ENCODE peak calls at places on chromosomes 12 and 14, in four cellular contexts. X is GM12878, O is A549, P is HepG2. J is an unnamed sample.

GRCh38 chr14:74804219-74804825 is 41.2 kb downstream of the YLPM1 start:
- DNase-seq in X (no peak), O (peak), P (peak), J (peak)

GRCh38 chr14:35122696-35123387 is 490 bp downstream of the PRORP start:
- DNase-seq in X (no peak), O (no peak), P (peak), J (peak)

GRCh38 chr12:20212036-20212435 is 156.3 kb upstream of the PDE3A start:
- DNase-seq in X (no peak), O (peak), P (no peak), J (no peak)

GRCh38 chr12:11717533-11717961 is 68.1 kb downstream of the ETV6 start:
- DNase-seq in X (peak), O (no peak), P (peak), J (no peak)

GRCh38 chr14:39175445-39176262 is 600 bp downstream of the PNN start:
- DNase-seq in X (no peak), O (no peak), P (peak), J (no peak)

GRCh38 chr12:67193705-67194104 is 75.5 kb upstream of the CAND1 start:
- DNase-seq in X (no peak), O (peak), P (peak), J (peak)

GRCh38 chr14:61177279-61178225 is 103.6 kb downstream of the TMEM30B start:
- DNase-seq in X (no peak), O (no peak), P (no peak), J (no peak)

GRCh38 chr14:104323551-104324175 is 185.3 kb downstream of the KIF26A start:
- DNase-seq in X (no peak), O (no peak), P (no peak), J (no peak)

GRCh38 chr12:117236456-117237001 is 46.3 kb upstream of the FBXO21 start:
- DNase-seq in X (no peak), O (peak), P (peak), J (peak)

GRCh38 chr14:105682956-105683570 is 156.7 kb downstream of the TMEM121 start:
- DNase-seq in X (no peak), O (no peak), P (no peak), J (no peak)

GRCh38 chr12:76778358-76778757 is 14.4 kb downstream of the ZDHHC17 start:
- DNase-seq in X (no peak), O (no peak), P (no peak), J (no peak)

GRCh38 chr12:113103756-113104450 is 31.7 kb downstream of the RASAL1 start:
- DNase-seq in X (no peak), O (peak), P (peak), J (peak)

GRCh38 chr12:109346920-109347319 is 780 bp upstream of the MYO1H start:
- DNase-seq in X (no peak), O (peak), P (no peak), J (peak)

GRCh38 chr14:75184447-75184846 is 8.0 kb upstream of the TMED10 start:
- DNase-seq in X (peak), O (no peak), P (no peak), J (no peak)

GRCh38 chr14:63853831-63854293 is 1.1 kb downstream of the SYNE2 start:
- DNase-seq in X (no peak), O (peak), P (peak), J (no peak)

GRCh38 chr12:19779393-19780056 is 340.2 kb downstream of the AEBP2 start:
- DNase-seq in X (no peak), O (no peak), P (no peak), J (no peak)

GRCh38 chr12:92363295-92364146 is 217.9 kb upstream of the BTG1 start:
- DNase-seq in X (peak), O (no peak), P (no peak), J (no peak)

DNA sequence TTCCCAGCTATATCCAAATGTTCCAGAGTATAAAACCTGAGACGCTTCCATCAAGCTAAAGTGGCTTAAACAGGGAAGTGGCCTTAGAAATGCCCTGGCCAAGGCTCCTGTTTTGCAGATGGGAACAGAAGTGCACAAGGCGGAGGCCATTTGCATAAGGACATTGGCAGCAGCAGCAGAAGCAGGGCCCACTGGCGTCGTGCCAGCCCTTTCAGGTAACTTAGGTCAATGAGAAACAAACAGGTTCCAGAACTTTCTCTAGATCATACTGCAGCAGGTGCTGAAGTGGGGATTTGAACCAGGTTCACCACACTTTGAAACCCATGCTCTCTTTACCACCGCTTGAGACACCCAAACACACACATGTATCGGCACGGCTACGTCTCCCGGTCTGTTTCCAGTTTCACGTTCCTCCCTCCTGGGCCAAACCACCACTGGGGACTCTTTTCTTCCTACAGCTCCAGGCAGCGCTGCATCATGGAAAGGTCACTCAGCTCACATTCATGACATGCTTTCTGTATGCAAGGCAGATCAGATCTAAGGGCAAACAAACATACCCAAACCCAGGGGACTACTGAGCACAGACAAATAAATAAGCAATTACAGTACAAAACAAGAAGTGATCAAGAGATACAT is 46.0 kb upstream of the PLEKHG6 start:
- DNase-seq in X (no peak), O (no peak), P (no peak), J (no peak)
- TF ChIP-seq ESRRA in X (no peak), O (no peak), P (no peak), J (no peak)

GRCh38 chr14:21086908-21087293 is 11.6 kb downstream of the ZNF219 start:
- DNase-seq in X (no peak), O (no peak), P (no peak), J (no peak)

GRCh38 chr14:21089271-21089670 is 9.2 kb downstream of the ZNF219 start:
- DNase-seq in X (no peak), O (no peak), P (no peak), J (no peak)

GRCh38 chr14:21088687-21089086 is 9.8 kb downstream of the ZNF219 start:
- DNase-seq in X (no peak), O (no peak), P (no peak), J (no peak)

GRCh38 chr14:21084988-21085853 is 13.2 kb downstream of the ZNF219 start:
- DNase-seq in X (no peak), O (no peak), P (no peak), J (no peak)

GRCh38 chr14:21087294-21088091 is 11.0 kb downstream of the ZNF219 start:
- DNase-seq in X (no peak), O (peak), P (no peak), J (no peak)
- TF ChIP-seq HDAC2 in X (no peak), O (no peak), P (no peak), J (no peak)

GRCh38 chr12:6632026-6632978 is 3.5 kb downstream of the LPAR5 start:
- DNase-seq in X (peak), O (no peak), P (no peak), J (no peak)
- TF ChIP-seq ESRRA in X (no peak), O (no peak), P (no peak), J (no peak)

DNA sequence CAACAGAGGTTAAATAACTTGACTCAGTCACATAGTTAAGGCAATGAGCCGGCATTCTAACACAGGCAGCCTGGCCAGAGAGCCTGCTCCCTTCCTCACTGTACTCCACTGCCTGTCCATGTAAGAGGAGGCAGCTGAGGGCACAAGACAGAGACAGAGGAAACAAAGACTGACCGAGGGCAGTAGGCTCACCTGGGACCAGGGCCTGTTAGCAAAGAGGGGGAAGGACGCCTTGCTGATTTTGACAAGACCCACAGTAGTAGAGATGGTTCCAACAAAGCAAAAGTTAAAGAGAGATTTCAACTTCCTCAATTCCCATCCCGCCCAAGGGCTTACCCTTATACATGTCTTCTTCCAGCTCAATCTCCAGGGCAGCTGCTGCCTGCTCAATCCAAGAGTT is 26.5 kb downstream of the OTUB2 start:
- DNase-seq in X (no peak), O (no peak), P (no peak), J (no peak)
- TF ChIP-seq HDAC2 in X (no peak), O (no peak), P (no peak), J (no peak)

DNA sequence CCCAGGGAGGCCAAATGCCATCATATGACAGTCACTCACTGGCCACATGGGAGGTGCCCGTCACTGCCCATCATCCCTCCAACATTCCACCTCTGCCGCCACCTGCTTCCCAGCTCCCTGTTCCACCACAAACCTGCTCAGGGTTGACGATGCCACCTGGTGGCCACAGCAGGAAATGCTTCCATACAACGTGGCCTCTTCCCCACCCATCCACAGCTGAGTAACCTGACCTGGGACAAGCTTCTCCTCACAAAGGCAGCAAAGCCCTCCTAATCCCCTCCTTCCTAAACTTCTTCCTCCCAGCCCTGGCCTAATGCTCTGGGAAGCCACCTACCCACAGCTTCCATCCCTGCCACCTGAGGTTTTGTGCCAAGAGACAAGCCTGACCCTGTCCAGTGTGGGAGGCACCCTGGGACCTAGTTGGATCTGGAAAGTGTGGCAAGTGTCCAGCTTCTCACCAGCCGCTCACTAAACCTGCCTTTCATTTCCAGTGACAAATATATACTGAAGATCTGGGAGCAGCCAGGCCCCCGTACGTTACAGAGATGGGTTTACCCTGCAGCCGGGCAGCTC is 4.3 kb downstream of the DEGS2 start:
- DNase-seq in X (no peak), O (peak), P (peak), J (peak)
- TF ChIP-seq ESRRA in X (no peak), O (no peak), P (no peak), J (no peak)

GRCh38 chr14:100442036-100442435 is 118.9 kb downstream of the SLC25A47 start:
- DNase-seq in X (no peak), O (no peak), P (no peak), J (no peak)
- TF ChIP-seq HDAC2 in X (no peak), O (no peak), P (no peak), J (no peak)

GRCh38 chr12:118330421-118331018 is 42.2 kb downstream of the TAOK3 start:
- DNase-seq in X (no peak), O (no peak), P (no peak), J (peak)
- TF ChIP-seq ESRRA in X (no peak), O (no peak), P (no peak), J (no peak)

DNA sequence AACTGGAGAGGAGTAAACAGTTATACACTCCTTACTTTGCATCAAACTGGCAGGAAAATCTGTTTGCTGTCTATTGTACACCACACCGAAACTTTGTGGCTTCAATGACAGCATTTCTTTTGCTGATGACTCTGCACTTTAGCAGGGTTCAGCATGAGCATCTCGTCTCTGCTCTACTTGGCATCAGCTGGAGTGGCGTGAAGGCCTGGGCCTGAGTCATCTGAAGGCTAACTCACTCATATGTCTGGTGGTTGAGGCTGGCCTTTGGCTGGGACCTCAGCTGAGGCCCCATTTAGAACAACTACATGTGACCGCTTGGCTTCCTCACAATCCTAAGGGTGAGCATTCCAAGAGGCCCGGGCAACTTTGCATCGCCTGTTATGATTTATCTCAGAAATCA is 28.7 kb upstream of the REP15 start:
- DNase-seq in X (no peak), O (no peak), P (no peak), J (no peak)
- TF ChIP-seq HDAC2 in X (no peak), O (no peak), P (no peak), J (no peak)

GRCh38 chr12:101880769-101881168 is 3.4 kb downstream of the DRAM1 start:
- DNase-seq in X (no peak), O (no peak), P (no peak), J (no peak)

GRCh38 chr12:101877816-101878811 is 734 bp downstream of the DRAM1 start:
- DNase-seq in X (no peak), O (peak), P (peak), J (peak)

GRCh38 chr12:101875112-101875961 is 2.0 kb upstream of the DRAM1 start:
- DNase-seq in X (no peak), O (no peak), P (no peak), J (no peak)

GRCh38 chr12:101881228-101881627 is 3.8 kb downstream of the DRAM1 start:
- DNase-seq in X (no peak), O (no peak), P (no peak), J (no peak)

DNA sequence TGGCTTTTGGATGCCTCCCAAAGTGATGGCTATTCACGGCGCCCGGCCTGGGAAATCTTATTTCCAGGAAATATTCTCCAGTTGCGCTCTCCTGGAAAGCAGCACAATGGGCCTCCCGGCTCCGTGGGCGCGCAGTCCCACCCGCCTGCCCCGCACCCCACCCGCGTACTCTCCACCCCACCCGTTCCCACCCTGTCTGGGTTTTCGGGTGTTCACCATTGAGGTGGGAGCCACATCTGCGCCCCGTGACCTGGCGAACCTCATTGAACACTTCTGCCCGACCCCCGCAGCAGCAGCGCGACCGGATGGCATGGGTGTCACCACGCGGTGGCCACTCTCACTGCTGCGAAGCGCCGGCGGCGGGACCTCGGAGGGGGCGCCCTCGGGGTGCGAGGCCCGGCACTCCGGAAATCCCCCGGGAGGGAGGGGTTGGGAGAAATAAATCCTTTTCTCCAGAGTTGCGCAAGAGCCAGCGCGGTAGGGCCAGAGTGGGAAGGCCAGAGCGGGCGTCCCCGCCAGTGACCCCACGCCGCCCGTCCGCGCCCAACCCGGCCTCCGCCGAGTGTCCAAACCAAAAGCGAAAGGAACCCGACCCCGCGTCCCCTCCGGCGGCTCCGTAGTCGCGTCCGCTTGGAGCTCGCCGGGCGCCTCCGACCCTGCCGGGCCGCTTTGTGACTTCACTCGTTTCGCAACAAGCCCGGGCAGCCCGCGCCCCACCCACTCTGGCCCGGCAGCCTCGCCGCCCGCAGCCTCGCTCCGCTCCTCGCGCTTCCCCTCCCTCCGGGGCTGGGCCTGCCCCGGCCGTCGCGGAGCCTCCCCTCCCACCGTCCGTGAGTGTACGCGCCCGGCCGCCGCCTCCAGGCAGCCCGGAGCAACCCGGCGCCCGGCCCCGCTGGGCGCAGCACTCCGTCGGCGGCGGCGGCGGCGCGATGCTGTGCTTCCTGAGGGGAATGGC is at the start of gene DRAM1:
- DNase-seq in X (no peak), O (peak), P (peak), J (peak)
- TF ChIP-seq ESRRA in X (no peak), O (no peak), P (no peak), J (peak)

GRCh38 chr12:2653461-2653965 is 141.3 kb upstream of the FKBP4 start:
- DNase-seq in X (no peak), O (no peak), P (no peak), J (no peak)
- TF ChIP-seq HDAC2 in X (no peak), O (no peak), P (no peak), J (no peak)

J was measured in K562.